ENCODE peak calls at places on chromosomes 13 and 19, in nine cellular contexts. R is IMR-90, U is PC-9, G is DND-41, Z is H9, M is neural progenitor cell, O is HCT116, P is Karpas-422, T is SK-N-SH. S is an unnamed sample.

GRCh38 chr13:97108535-97108910 is 113.6 kb upstream of the MBNL2 start:
- DNase-seq in R (peak; percentile 49), U (no peak), G (no peak), Z (no peak), M (no peak), O (no peak), P (no peak), T (no peak), S (no peak)

GRCh38 chr13:113047587-113047986 is 58.0 kb upstream of the F7 start:
- DNase-seq in R (no peak), U (no peak), G (no peak), Z (no peak), M (no peak), O (no peak), P (no peak), T (no peak), S (no peak)

GRCh38 chr19:44598880-44599279 is 14.5 kb upstream of the IGSF23 start:
- DNase-seq in R (no peak), U (peak; percentile 37), G (no peak), Z (no peak), M (no peak), O (no peak), P (no peak), T (no peak), S (no peak)

GRCh38 chr19:49954092-49954825 is 6.7 kb downstream of the SIGLEC11 start:
- DNase-seq in R (peak; percentile 14), U (peak; percentile 31), G (no peak), Z (no peak), M (no peak), O (no peak), P (peak; percentile 81), T (no peak), S (no peak)

GRCh38 chr13:98775844-98776598 is 23.5 kb upstream of the SLC15A1 start:
- DNase-seq in R (peak; percentile 65), U (peak; percentile 87), G (no peak), Z (no peak), M (no peak), O (peak; percentile 88), P (no peak), T (no peak), S (peak; percentile 82)

GRCh38 chr13:31408927-31409326 is 209.2 kb downstream of the B3GLCT start:
- DNase-seq in R (no peak), U (no peak), G (no peak), Z (no peak), M (no peak), O (no peak), P (no peak), T (no peak), S (no peak)

GRCh38 chr19:40633207-40633606 is 32.0 kb downstream of the LTBP4 start:
- DNase-seq in R (peak; percentile 85), U (no peak), G (no peak), Z (no peak), M (no peak), O (no peak), P (no peak), T (no peak), S (no peak)

GRCh38 chr13:82933986-82934385 is 948.3 kb downstream of the SLITRK1 start:
- DNase-seq in R (no peak), U (no peak), G (no peak), Z (no peak), M (no peak), O (no peak), P (no peak), T (no peak), S (no peak)

GRCh38 chr19:41193420-41194156 is 569 bp downstream of the CYP2S1 start:
- DNase-seq in R (no peak), U (no peak), G (no peak), Z (no peak), M (peak; percentile 40), O (no peak), P (no peak), T (no peak), S (no peak)

GRCh38 chr19:40585241-40585640 is 8.6 kb downstream of the SHKBP1 start:
- DNase-seq in R (no peak), U (no peak), G (no peak), Z (no peak), M (no peak), O (no peak), P (no peak), T (no peak), S (no peak)

GRCh38 chr13:39490136-39490535 is 112.9 kb downstream of the LHFPL6 start:
- DNase-seq in R (no peak), U (no peak), G (no peak), Z (peak; percentile 34), M (peak; percentile 63), O (no peak), P (no peak), T (no peak), S (no peak)

GRCh38 chr13:36438594-36439483 is 6.5 kb downstream of the CCNA1 start:
- DNase-seq in R (no peak), U (no peak), G (peak; percentile 43), Z (no peak), M (no peak), O (no peak), P (no peak), T (no peak), S (no peak)

GRCh38 chr13:83221813-83222241 is 660.4 kb downstream of the SLITRK1 start:
- DNase-seq in R (peak; percentile 86), U (no peak), G (no peak), Z (no peak), M (no peak), O (no peak), P (no peak), T (no peak), S (peak; percentile 92)

GRCh38 chr13:108760129-108760528 is 130.7 kb downstream of the MYO16 start:
- DNase-seq in R (no peak), U (no peak), G (no peak), Z (no peak), M (no peak), O (no peak), P (no peak), T (no peak), S (no peak)

DNA sequence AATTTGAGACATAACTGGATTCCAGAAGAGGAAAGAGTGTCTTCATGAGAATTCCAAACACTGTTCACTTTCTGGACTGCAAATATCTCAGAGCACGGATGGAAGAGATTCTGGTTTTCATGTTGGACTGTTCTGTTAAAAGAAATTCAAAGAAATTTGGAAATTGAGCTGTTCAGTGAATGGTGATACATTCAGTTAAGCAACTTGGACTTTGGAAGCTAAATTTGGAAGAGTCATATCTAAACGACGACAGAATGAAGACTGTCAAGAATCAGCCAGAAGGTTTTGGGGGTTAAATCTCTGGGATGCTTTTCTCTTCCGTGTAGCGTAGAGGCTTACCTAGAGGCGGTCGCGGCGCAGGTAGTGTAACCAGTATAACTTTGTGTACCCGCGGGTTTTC is 25.6 kb downstream of the SAFB start:
- DNase-seq in R (no peak), U (no peak), G (no peak), Z (no peak), M (no peak), O (no peak), P (no peak), T (no peak), S (no peak)
- H4K20me1 ChIP-seq in R (peaks cover 32% of the 10 kb centered on the region), U (peaks cover 16% of the 10 kb centered on the region), G (peaks cover 31% of the 10 kb centered on the region), Z (no peaks in the 10 kb centered on the region), M (peaks cover 47% of the 10 kb centered on the region), O (peaks cover 10% of the 10 kb centered on the region), P (peaks cover 30% of the 10 kb centered on the region), T (peaks cover 40% of the 10 kb centered on the region), S (no peaks in the 10 kb centered on the region)

DNA sequence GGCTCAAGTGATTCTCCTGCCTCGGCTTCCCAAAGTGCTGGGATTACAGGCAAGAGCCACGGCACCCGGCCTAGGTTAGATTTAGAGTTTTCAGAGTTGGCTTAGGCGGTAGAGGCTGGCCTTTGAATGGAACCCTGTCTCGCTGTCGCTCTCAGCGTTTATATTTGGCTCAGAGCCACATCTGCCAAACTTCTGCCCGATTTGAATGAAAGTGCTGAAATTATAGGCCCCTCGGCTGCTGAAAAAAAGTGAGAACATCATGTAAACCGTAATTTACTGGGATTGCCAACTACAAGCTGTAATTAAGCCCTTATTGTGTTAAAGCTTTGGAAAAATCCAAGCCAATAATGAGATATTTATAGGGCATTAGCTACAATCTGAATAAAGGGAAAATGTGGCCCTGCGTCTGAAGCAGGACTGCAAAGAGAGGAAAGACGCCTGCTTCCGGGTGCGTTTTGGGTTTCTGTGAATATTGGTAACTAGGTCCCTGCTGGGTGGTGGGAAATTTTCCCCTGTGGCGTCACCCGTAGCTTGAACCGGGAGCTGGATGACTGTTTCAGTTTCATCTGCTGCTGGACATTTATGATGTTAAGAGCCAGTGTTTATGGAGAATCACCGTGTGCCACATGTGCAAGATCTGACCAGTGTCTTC is 9.8 kb downstream of the DNM2 start:
- DNase-seq in R (no peak), U (no peak), G (no peak), Z (no peak), M (no peak), O (no peak), P (no peak), T (no peak), S (no peak)
- H4K20me1 ChIP-seq in R (peaks cover 91% of the 10 kb centered on the region), U (peaks cover 85% of the 10 kb centered on the region), G (peaks cover 76% of the 10 kb centered on the region), Z (no peaks in the 10 kb centered on the region), M (peaks cover 53% of the 10 kb centered on the region), O (no peaks in the 10 kb centered on the region), P (peaks cover 30% of the 10 kb centered on the region), T (peaks cover 85% of the 10 kb centered on the region), S (no peaks in the 10 kb centered on the region)

GRCh38 chr19:5006821-5007220 is 37.9 kb downstream of the KDM4B start:
- DNase-seq in R (no peak), U (no peak), G (no peak), Z (no peak), M (no peak), O (no peak), P (no peak), T (no peak), S (no peak)
- H4K20me1 ChIP-seq in R (peaks cover 91% of the 10 kb centered on the region), U (no peaks in the 10 kb centered on the region), G (peaks cover 48% of the 10 kb centered on the region), Z (no peaks in the 10 kb centered on the region), M (peaks cover 69% of the 10 kb centered on the region), O (no peaks in the 10 kb centered on the region), P (no peaks in the 10 kb centered on the region), T (peaks cover 87% of the 10 kb centered on the region), S (no peaks in the 10 kb centered on the region)

GRCh38 chr19:39141929-39142328 is 16.3 kb downstream of the PAK4 start:
- DNase-seq in R (no peak), U (no peak), G (no peak), Z (no peak), M (no peak), O (no peak), P (no peak), T (no peak), S (no peak)

GRCh38 chr19:39142655-39143054 is 17.1 kb downstream of the PAK4 start:
- DNase-seq in R (no peak), U (no peak), G (no peak), Z (no peak), M (no peak), O (no peak), P (no peak), T (no peak), S (no peak)

GRCh38 chr19:39139305-39140194 is 14.0 kb downstream of the PAK4 start:
- DNase-seq in R (no peak), U (no peak), G (no peak), Z (peak; percentile 64), M (peak; percentile 68), O (no peak), P (no peak), T (no peak), S (no peak)

GRCh38 chr19:39140195-39140516 is 14.6 kb downstream of the PAK4 start:
- DNase-seq in R (no peak), U (no peak), G (no peak), Z (no peak), M (no peak), O (no peak), P (no peak), T (peak; percentile 76), S (no peak)

DNA sequence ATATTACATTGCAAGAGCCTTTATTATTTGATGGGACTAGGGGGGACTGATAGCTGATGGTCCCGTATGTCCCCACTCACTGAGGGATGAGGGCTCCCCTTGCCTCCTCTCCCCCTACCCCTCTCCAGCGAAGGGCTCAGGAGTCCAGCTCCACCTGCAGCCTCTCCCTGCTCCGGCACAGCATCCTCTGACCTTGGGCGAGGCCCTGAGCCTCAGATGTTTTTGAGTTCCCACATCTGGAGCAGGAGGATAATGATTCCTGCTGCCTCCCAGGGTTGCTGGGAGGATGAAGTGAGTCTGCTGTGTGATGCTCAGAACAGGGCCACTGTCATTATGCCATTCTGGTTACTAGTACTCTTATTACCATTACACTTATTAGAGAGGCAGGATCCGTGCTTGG is 15.0 kb downstream of the PAK4 start:
- DNase-seq in R (no peak), U (no peak), G (no peak), Z (no peak), M (no peak), O (no peak), P (no peak), T (no peak), S (no peak)
- H4K20me1 ChIP-seq in R (peaks cover 75% of the 10 kb centered on the region), U (peaks cover 80% of the 10 kb centered on the region), G (peaks cover 80% of the 10 kb centered on the region), Z (peaks cover 5% of the 10 kb centered on the region), M (peaks cover 95% of the 10 kb centered on the region), O (no peaks in the 10 kb centered on the region), P (peaks cover 28% of the 10 kb centered on the region), T (peaks cover 86% of the 10 kb centered on the region), S (no peaks in the 10 kb centered on the region)

S was measured in mammary epithelial cell.